ENCODE peak calls at places on chromosome 13, in ten cellular contexts. O, M, D, G, Z, R, T, U, I and C are unnamed samples.

GRCh38 chr13:89205856-89206255 is 1534.7 kb downstream of the SLITRK5 start:
- DNase-seq in O (no peak), M (no peak), D (no peak), G (no peak), Z (no peak), R (no peak), T (no peak), U (no peak), I (no peak), C (no peak)

GRCh38 chr13:104491951-104492350 is 1425.7 kb upstream of the SLC10A2 start:
- DNase-seq in O (no peak), M (no peak), D (no peak), G (no peak), Z (no peak), R (no peak), T (no peak), U (no peak), I (no peak), C (no peak)

GRCh38 chr13:105920375-105920774 is 615.1 kb downstream of the EFNB2 start:
- DNase-seq in O (peak), M (no peak), D (no peak), G (peak), Z (no peak), R (no peak), T (peak), U (no peak), I (no peak), C (no peak)

GRCh38 chr13:65347420-65348030 is 1882.6 kb downstream of the PCDH9 start:
- DNase-seq in O (no peak), M (no peak), D (no peak), G (no peak), Z (no peak), R (no peak), T (no peak), U (no peak), I (no peak), C (no peak)

GRCh38 chr13:40187836-40188591 is 478.4 kb downstream of the FOXO1 start:
- DNase-seq in O (no peak), M (no peak), D (no peak), G (peak), Z (no peak), R (no peak), T (no peak), U (no peak), I (no peak), C (no peak)

GRCh38 chr13:29496241-29496712 is 99.2 kb downstream of the SLC7A1 start:
- DNase-seq in O (no peak), M (peak), D (no peak), G (no peak), Z (peak), R (peak), T (no peak), U (no peak), I (no peak), C (peak)

GRCh38 chr13:76225815-76226489 is 589.8 kb downstream of the LMO7 start:
- DNase-seq in O (peak), M (peak), D (no peak), G (peak), Z (no peak), R (no peak), T (peak), U (no peak), I (no peak), C (no peak)

GRCh38 chr13:112837371-112838037 is 131.5 kb upstream of the MCF2L start:
- DNase-seq in O (peak), M (no peak), D (no peak), G (no peak), Z (no peak), R (no peak), T (no peak), U (no peak), I (no peak), C (no peak)

GRCh38 chr13:97753269-97753668 is 200.2 kb upstream of the IPO5 start:
- DNase-seq in O (no peak), M (no peak), D (no peak), G (no peak), Z (no peak), R (no peak), T (no peak), U (no peak), I (no peak), C (no peak)

GRCh38 chr13:51230473-51231105 is 8.4 kb downstream of the FAM124A start:
- DNase-seq in O (peak), M (peak), D (no peak), G (peak), Z (peak), R (peak), T (peak), U (no peak), I (no peak), C (no peak)

GRCh38 chr13:41130356-41130755 is 2.2 kb downstream of the KBTBD6 start:
- DNase-seq in O (no peak), M (no peak), D (no peak), G (no peak), Z (no peak), R (no peak), T (no peak), U (no peak), I (no peak), C (no peak)

GRCh38 chr13:29483211-29483610 is 112.3 kb downstream of the SLC7A1 start:
- DNase-seq in O (no peak), M (peak), D (no peak), G (no peak), Z (peak), R (peak), T (no peak), U (no peak), I (no peak), C (no peak)

GRCh38 chr13:50450279-50450678 is 393.2 kb downstream of the DLEU7 start:
- DNase-seq in O (no peak), M (no peak), D (no peak), G (no peak), Z (no peak), R (no peak), T (no peak), U (no peak), I (no peak), C (no peak)

GRCh38 chr13:112933649-112934048 is 35.4 kb upstream of the MCF2L start:
- DNase-seq in O (no peak), M (no peak), D (no peak), G (no peak), Z (no peak), R (no peak), T (no peak), U (no peak), I (no peak), C (no peak)

GRCh38 chr13:41782086-41782485 is 178.8 kb downstream of the VWA8 start:
- DNase-seq in O (no peak), M (no peak), D (no peak), G (no peak), Z (no peak), R (no peak), T (no peak), U (no peak), I (no peak), C (no peak)

GRCh38 chr13:84648069-84648640 is 765.9 kb upstream of the SLITRK1 start:
- DNase-seq in O (no peak), M (no peak), D (no peak), G (no peak), Z (no peak), R (no peak), T (no peak), U (no peak), I (no peak), C (no peak)

GRCh38 chr13:81184556-81185265 is 843.8 kb upstream of the SPRY2 start:
- DNase-seq in O (no peak), M (no peak), D (no peak), G (no peak), Z (no peak), R (no peak), T (peak), U (no peak), I (no peak), C (no peak)

GRCh38 chr13:33328691-33329090 is 43.1 kb upstream of the STARD13 start:
- DNase-seq in O (peak), M (no peak), D (no peak), G (no peak), Z (no peak), R (no peak), T (no peak), U (no peak), I (no peak), C (no peak)

GRCh38 chr13:59303433-59303832 is 860.3 kb downstream of the DIAPH3 start:
- DNase-seq in O (no peak), M (no peak), D (no peak), G (no peak), Z (no peak), R (no peak), T (no peak), U (no peak), I (no peak), C (no peak)

GRCh38 chr13:43036386-43037220 is 13.2 kb downstream of the DNAJC15 start:
- DNase-seq in O (no peak), M (peak), D (no peak), G (no peak), Z (no peak), R (no peak), T (no peak), U (no peak), I (no peak), C (no peak)

GRCh38 chr13:102198418-102199322 is 203.2 kb downstream of the FGF14 start:
- DNase-seq in O (no peak), M (no peak), D (no peak), G (peak), Z (no peak), R (no peak), T (no peak), U (no peak), I (peak), C (no peak)

GRCh38 chr13:112725346-112726017 is 35.6 kb downstream of the ATP11A start:
- DNase-seq in O (peak), M (no peak), D (no peak), G (no peak), Z (no peak), R (no peak), T (no peak), U (no peak), I (no peak), C (no peak)

GRCh38 chr13:112901951-112902651 is 66.9 kb upstream of the MCF2L start:
- DNase-seq in O (no peak), M (no peak), D (no peak), G (peak), Z (peak), R (peak), T (no peak), U (no peak), I (no peak), C (no peak)

GRCh38 chr13:104953588-104953987 is 1581.9 kb downstream of the EFNB2 start:
- DNase-seq in O (no peak), M (no peak), D (no peak), G (peak), Z (no peak), R (no peak), T (no peak), U (no peak), I (peak), C (no peak)

GRCh38 chr13:44293908-44294735 is 79.5 kb upstream of the SERP2 start:
- DNase-seq in O (peak), M (no peak), D (no peak), G (peak), Z (no peak), R (no peak), T (no peak), U (no peak), I (no peak), C (no peak)

GRCh38 chr13:39415403-39415802 is 187.6 kb downstream of the LHFPL6 start:
- DNase-seq in O (peak), M (peak), D (no peak), G (peak), Z (peak), R (peak), T (no peak), U (peak), I (no peak), C (no peak)

GRCh38 chr13:75481176-75482069 is 546 bp downstream of the TBC1D4 start:
- DNase-seq in O (no peak), M (peak), D (no peak), G (no peak), Z (peak), R (peak), T (no peak), U (peak), I (no peak), C (no peak)

GRCh38 chr13:55627221-55627620 is 1513.5 kb upstream of the PRR20A start:
- DNase-seq in O (no peak), M (no peak), D (no peak), G (no peak), Z (no peak), R (no peak), T (no peak), U (no peak), I (no peak), C (no peak)
- TF ChIP-seq CTCF in O (no peak), M (no peak), D (no peak), G (no peak), Z (no peak), R (no peak), T (no peak), U (no peak), I (no peak), C (no peak)

GRCh38 chr13:36341718-36342117 is 4.5 kb downstream of the SPART start:
- DNase-seq in O (peak), M (no peak), D (no peak), G (peak), Z (no peak), R (no peak), T (no peak), U (no peak), I (no peak), C (no peak)

GRCh38 chr13:36344886-36345437 is 1.2 kb downstream of the SPART start:
- DNase-seq in O (no peak), M (no peak), D (no peak), G (peak), Z (peak), R (no peak), T (no peak), U (no peak), I (no peak), C (no peak)

GRCh38 chr13:36344173-36344572 is 2.0 kb downstream of the SPART start:
- DNase-seq in O (peak), M (no peak), D (no peak), G (peak), Z (no peak), R (no peak), T (no peak), U (no peak), I (no peak), C (no peak)

GRCh38 chr13:36345438-36346221 is 564 bp downstream of the SPART start:
- DNase-seq in O (peak), M (peak), D (peak), G (peak), Z (peak), R (peak), T (peak), U (peak), I (peak), C (no peak)

DNA sequence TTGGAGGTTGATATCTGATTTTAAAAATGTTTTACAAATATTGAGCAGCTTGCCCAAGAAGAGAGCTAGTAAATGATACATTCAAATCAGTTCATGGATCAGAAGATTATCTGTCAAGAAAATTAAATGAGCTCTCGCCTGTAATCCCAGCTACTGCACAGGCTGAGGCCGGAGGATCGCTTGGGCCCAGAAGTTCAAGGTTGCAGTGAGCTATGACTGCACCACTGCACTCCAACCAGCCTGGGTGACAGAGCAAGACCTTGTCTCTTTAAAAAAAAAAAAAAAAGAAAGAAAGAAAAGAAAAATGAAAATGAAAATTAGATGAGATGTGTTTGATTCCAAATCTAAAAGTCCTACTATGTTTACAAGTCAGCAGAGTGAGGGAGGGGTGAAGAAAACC is 2.4 kb downstream of the SPART start:
- DNase-seq in O (no peak), M (no peak), D (no peak), G (no peak), Z (no peak), R (no peak), T (no peak), U (no peak), I (no peak), C (no peak)
- H3K4me3 ChIP-seq in O (peak), M (no peak), D (no peak), G (peak), Z (no peak), R (no peak), T (no peak), U (peak), I (no peak), C (no peak)

GRCh38 chr13:87671824-87672603 is 843 bp downstream of the SLITRK5 start:
- DNase-seq in O (no peak), M (no peak), D (no peak), G (no peak), Z (no peak), R (no peak), T (no peak), U (peak), I (no peak), C (no peak)
- TF ChIP-seq CTCF in O (no peak), M (no peak), D (no peak), G (no peak), Z (no peak), R (no peak), T (no peak), U (no peak), I (no peak), C (no peak)

GRCh38 chr13:46577656-46578589 is 25.0 kb downstream of the LRCH1 start:
- DNase-seq in O (peak), M (no peak), D (no peak), G (no peak), Z (no peak), R (no peak), T (no peak), U (no peak), I (no peak), C (no peak)
- H3K4me3 ChIP-seq in O (peak), M (no peak), D (no peak), G (no peak), Z (no peak), R (no peak), T (no peak), U (no peak), I (no peak), C (no peak)

DNA sequence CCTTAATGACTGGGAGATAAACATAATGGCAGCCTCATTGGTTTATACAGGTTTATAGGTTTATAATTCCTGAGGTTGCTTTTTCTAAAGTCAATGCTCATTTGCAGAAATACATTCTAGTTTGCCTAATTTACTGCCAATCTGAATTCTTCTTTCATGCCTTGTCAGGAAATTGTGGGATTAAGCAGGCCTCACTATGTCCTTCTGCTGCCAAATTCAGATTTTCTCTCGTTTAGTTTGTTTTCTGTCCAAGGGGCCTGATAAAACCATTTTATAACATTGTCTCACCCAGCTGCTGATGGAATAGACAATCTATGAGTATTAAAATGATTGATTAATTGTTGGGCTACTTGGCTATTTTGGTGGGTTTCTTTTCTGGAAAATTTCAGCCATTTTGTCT is 42.4 kb upstream of the OBI1 start:
- DNase-seq in O (peak), M (no peak), D (no peak), G (peak), Z (no peak), R (no peak), T (no peak), U (no peak), I (no peak), C (no peak)
- TF ChIP-seq CTCF in O (no peak), M (no peak), D (no peak), G (no peak), Z (no peak), R (no peak), T (no peak), U (no peak), I (no peak), C (no peak)

GRCh38 chr13:23428183-23428528 is 5.3 kb downstream of the SACS start:
- DNase-seq in O (no peak), M (no peak), D (no peak), G (peak), Z (no peak), R (no peak), T (peak), U (no peak), I (no peak), C (no peak)
- H3K4me3 ChIP-seq in O (no peak), M (no peak), D (no peak), G (no peak), Z (no peak), R (no peak), T (no peak), U (peak), I (no peak), C (no peak)

GRCh38 chr13:30936920-30937319 is 4.5 kb downstream of the TEX26 start:
- DNase-seq in O (no peak), M (no peak), D (no peak), G (no peak), Z (no peak), R (no peak), T (no peak), U (no peak), I (no peak), C (no peak)
- TF ChIP-seq CTCF in O (no peak), M (no peak), D (no peak), G (no peak), Z (no peak), R (no peak), T (no peak), U (no peak), I (no peak), C (no peak)